ENCODE peak calls at places on chromosome 12, in four cellular contexts. H is H1, S is GM12878, D is HepG2. E is an unnamed sample.

GRCh38 chr12:32302218-32302826 is 97.0 kb upstream of the FGD4 start:
- DNase-seq in H (no peak), S (peak), D (peak), E (peak)

GRCh38 chr12:85448548-85449139 is 168.6 kb downstream of the ALX1 start:
- DNase-seq in H (no peak), S (no peak), D (no peak), E (no peak)

GRCh38 chr12:116053479-116054195 is 223.9 kb downstream of the MED13L start:
- DNase-seq in H (no peak), S (no peak), D (peak), E (no peak)

GRCh38 chr12:26963413-26963812 is 25.1 kb downstream of the FGFR1OP2 start:
- DNase-seq in H (no peak), S (no peak), D (no peak), E (no peak)

GRCh38 chr12:14284189-14284722 is 81.2 kb upstream of the ATF7IP start:
- DNase-seq in H (no peak), S (peak), D (no peak), E (no peak)

GRCh38 chr12:94717656-94718055 is 67.3 kb upstream of the TMCC3 start:
- DNase-seq in H (no peak), S (no peak), D (no peak), E (no peak)

GRCh38 chr12:132160016-132160415 is 15.8 kb downstream of the NOC4L start:
- DNase-seq in H (no peak), S (no peak), D (no peak), E (no peak)

GRCh38 chr12:79983492-79983891 is 48.6 kb upstream of the PPP1R12A start:
- DNase-seq in H (no peak), S (no peak), D (no peak), E (no peak)

GRCh38 chr12:95637471-95638155 is 86.3 kb upstream of the USP44 start:
- DNase-seq in H (no peak), S (no peak), D (no peak), E (no peak)

GRCh38 chr12:12718853-12719252 is 1.7 kb downstream of the CDKN1B start:
- DNase-seq in H (no peak), S (no peak), D (no peak), E (no peak)

GRCh38 chr12:132479291-132479690 is 10.7 kb upstream of the FBRSL1 start:
- DNase-seq in H (no peak), S (no peak), D (no peak), E (no peak)

GRCh38 chr12:108337235-108338223 is 1.6 kb downstream of the CMKLR1 start:
- DNase-seq in H (peak), S (no peak), D (peak), E (peak)

GRCh38 chr12:19223695-19224094 is 94.2 kb downstream of the PLEKHA5 start:
- DNase-seq in H (no peak), S (no peak), D (no peak), E (no peak)
- TF ChIP-seq ZNF274 in H (no peak), S (no peak), D (no peak), E (no peak)

DNA sequence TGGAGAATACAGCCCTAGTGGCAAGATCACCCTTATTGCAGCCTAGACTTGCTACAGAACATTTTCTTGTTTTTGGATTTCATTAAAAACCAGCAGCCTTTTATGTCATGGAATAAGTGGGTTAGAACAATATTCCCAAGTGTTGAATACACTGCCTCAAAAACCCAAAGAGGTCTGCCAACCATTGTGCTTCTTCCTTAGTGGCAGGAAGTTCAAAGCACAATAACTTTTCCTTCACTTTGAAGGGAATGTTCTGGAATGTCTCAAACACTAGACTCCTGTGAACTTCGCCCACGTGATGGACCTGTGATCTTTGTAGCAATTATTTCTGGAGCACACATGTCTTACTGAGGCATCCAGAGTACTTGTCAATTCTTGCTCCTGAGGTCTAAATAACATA is 8.5 kb downstream of the SLC17A8 start:
- DNase-seq in H (no peak), S (no peak), D (no peak), E (no peak)
- TF ChIP-seq YY1 in H (no peak), S (no peak), D (no peak), E (no peak)

GRCh38 chr12:50003595-50003994 is 21.7 kb downstream of the RACGAP1 start:
- DNase-seq in H (no peak), S (no peak), D (no peak), E (no peak)

DNA sequence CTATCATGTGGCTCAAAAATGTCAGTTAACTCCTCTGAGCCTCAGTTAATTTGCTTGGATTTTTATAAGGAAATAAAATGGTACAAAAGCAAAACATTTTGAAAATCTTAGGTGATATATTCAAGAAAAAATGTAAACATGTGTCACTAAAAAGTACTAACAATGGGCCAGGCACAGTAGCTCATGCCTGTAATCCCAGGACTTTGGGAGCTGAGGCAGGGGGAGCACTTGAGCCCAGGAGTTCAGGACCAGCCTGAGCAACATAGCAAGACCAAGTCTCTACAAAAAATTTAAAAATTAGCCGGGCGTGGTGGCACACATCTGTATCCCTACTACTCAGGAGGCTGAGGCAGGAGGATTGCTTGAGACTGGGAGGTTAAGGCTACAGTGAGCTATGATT is 25.7 kb downstream of the AQP6 start:
- DNase-seq in H (no peak), S (no peak), D (no peak), E (no peak)
- TF ChIP-seq SUZ12 in H (no peak), S (no peak), D (no peak), E (no peak)

DNA sequence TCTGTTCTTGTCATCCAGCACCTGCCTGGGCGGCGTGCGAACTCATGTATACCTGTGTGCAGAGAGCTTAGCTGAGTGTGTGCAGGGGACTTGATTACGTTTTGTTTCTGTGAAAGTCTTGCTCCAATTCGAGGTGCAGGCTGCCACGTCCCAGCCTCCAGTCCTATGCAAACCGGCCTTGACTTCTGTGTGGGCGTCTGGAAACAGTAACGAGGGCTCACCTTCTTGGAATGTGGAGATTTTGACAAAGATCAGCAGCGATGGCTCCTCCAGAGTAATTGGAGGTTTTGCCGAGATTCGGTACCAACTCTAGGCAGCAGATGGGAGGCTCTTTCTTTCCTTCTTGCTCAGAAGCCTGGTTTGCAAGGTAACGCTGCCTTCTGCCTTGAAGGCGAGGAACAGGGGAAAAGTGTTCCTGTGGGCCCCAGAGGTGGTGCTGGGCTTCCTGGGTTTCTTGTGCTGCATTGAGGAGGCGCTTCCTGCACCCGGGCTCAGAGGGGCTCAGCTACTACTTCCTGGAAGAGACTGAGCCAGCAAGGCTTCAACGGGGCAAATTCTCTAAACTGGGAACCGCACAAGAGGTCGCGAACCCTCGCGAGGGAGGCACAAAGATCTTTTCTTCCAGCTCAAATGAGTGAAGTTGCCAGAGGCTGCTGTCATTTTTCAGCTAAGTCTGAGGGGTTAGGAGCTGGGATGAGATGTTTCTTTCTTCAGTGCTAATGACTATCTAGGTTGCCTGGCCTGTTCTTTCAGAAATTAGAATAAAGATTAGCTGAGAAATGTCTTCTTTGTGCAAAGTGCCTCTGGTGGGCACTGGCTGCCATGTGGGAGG is 249.0 kb downstream of the AACS start:
- DNase-seq in H (no peak), S (no peak), D (no peak), E (no peak)
- TF ChIP-seq ZNF274 in H (no peak), S (no peak), D (no peak), E (no peak)